ENCODE peak calls at places on chromosome 6, in six cellular contexts. V, K, X, D, A and L are unnamed samples.

GRCh38 chr6:148455674-148456559 is 113.3 kb downstream of the SASH1 start:
- DNase-seq in X (no peak), V (no peak), D (no peak), K (no peak), A (no peak), L (no peak)

GRCh38 chr6:16553531-16553930 is 207.7 kb downstream of the ATXN1 start:
- DNase-seq in X (no peak), D (no peak), A (no peak), K (no peak), V (no peak), L (no peak)

GRCh38 chr6:158041370-158041769 is 59.7 kb downstream of the SYNJ2 start:
- DNase-seq in A (no peak), V (peak), K (no peak), X (no peak), D (no peak), L (peak)

GRCh38 chr6:125251516-125252229 is 50.1 kb downstream of the HDDC2 start:
- DNase-seq in D (no peak), X (no peak), K (no peak), V (no peak), A (no peak), L (no peak)

GRCh38 chr6:138588805-138589434 is 89.6 kb upstream of the NHSL1 start:
- DNase-seq in D (peak), V (peak), A (peak), X (no peak), K (no peak), L (no peak)

GRCh38 chr6:8556370-8557018 is 121.1 kb upstream of the SLC35B3 start:
- DNase-seq in A (no peak), X (no peak), D (no peak), K (no peak), V (no peak), L (no peak)

GRCh38 chr6:169019727-169020491 is 233.7 kb downstream of the THBS2 start:
- DNase-seq in V (no peak), A (peak), K (no peak), D (no peak), X (no peak), L (no peak)

GRCh38 chr6:107644513-107644912 is 154.6 kb downstream of the SOBP start:
- DNase-seq in K (no peak), D (no peak), A (no peak), X (no peak), V (no peak), L (no peak)

GRCh38 chr6:101683884-101684283 is 290.4 kb downstream of the GRIK2 start:
- DNase-seq in K (no peak), V (no peak), A (no peak), X (no peak), D (no peak), L (no peak)

GRCh38 chr6:38725414-38726183 is 10.5 kb downstream of the DNAH8 start:
- DNase-seq in A (no peak), D (no peak), V (no peak), K (no peak), X (no peak), L (no peak)

GRCh38 chr6:33822575-33823395 is 19.0 kb upstream of the MLN start:
- DNase-seq in K (no peak), A (peak), V (no peak), D (no peak), X (no peak), L (no peak)

GRCh38 chr6:31038559-31038958 is 28.3 kb downstream of the MUC22 start:
- DNase-seq in D (no peak), A (no peak), X (no peak), K (no peak), V (no peak), L (no peak)

GRCh38 chr6:146027586-146028249 is 1.1 kb upstream of the GRM1 start:
- DNase-seq in A (no peak), D (no peak), V (no peak), K (no peak), X (no peak), L (no peak)

GRCh38 chr6:89411269-89412070 is 603 bp downstream of the RRAGD start:
- DNase-seq in A (no peak), X (peak), D (no peak), V (peak), K (peak), L (peak)

GRCh38 chr6:16004934-16005673 is 123.8 kb upstream of the MYLIP start:
- DNase-seq in A (no peak), X (no peak), V (no peak), D (no peak), K (no peak), L (no peak)

GRCh38 chr6:155196891-155197290 is 66.9 kb upstream of the CLDN20 start:
- DNase-seq in X (no peak), K (no peak), D (no peak), V (no peak), A (no peak), L (no peak)

GRCh38 chr6:140276719-140277118 is 902.3 kb upstream of the CITED2 start:
- DNase-seq in D (no peak), X (no peak), V (no peak), A (no peak), K (no peak), L (no peak)

GRCh38 chr6:31541059-31541657 is 645 bp downstream of the DDX39B start:
- DNase-seq in A (peak), V (no peak), D (peak), K (no peak), X (no peak), L (peak)

GRCh38 chr6:164035912-164036485 is 621.5 kb downstream of the QKI start:
- DNase-seq in K (no peak), D (no peak), A (no peak), V (no peak), X (no peak), L (no peak)

GRCh38 chr6:108200631-108201030 is 34.8 kb downstream of the NR2E1 start:
- DNase-seq in X (no peak), K (no peak), A (peak), V (no peak), D (no peak), L (no peak)

GRCh38 chr6:150409576-150410066 is 40.8 kb downstream of the IYD start:
- DNase-seq in A (peak), K (peak), X (peak), V (no peak), D (peak), L (no peak)

GRCh38 chr6:22848121-22848520 is 278.8 kb downstream of the HDGFL1 start:
- DNase-seq in A (no peak), X (no peak), K (no peak), V (no peak), D (no peak), L (no peak)

GRCh38 chr6:116217069-116217468 is 36.8 kb downstream of the TSPYL4 start:
- DNase-seq in D (no peak), A (peak), V (no peak), X (no peak), K (no peak), L (no peak)

GRCh38 chr6:112180095-112180820 is 74.1 kb downstream of the LAMA4 start:
- DNase-seq in D (no peak), A (peak), K (no peak), X (no peak), V (no peak), L (no peak)

GRCh38 chr6:148595550-148595949 is 151.3 kb upstream of the UST start:
- DNase-seq in K (no peak), D (no peak), X (no peak), V (no peak), A (no peak), L (no peak)

GRCh38 chr6:16236648-16237199 is 1.7 kb upstream of the GMPR start:
- DNase-seq in A (peak), D (peak), X (peak), K (no peak), V (no peak), L (no peak)

GRCh38 chr6:109947001-109947400 is 31.1 kb upstream of the GPR6 start:
- DNase-seq in V (no peak), K (no peak), D (no peak), X (no peak), A (no peak), L (no peak)

GRCh38 chr6:75207211-75207984 is 1.5 kb upstream of the COL12A1 start:
- DNase-seq in X (peak), A (no peak), V (peak), K (no peak), D (peak), L (no peak)

GRCh38 chr6:167894965-167895364 is 68.3 kb downstream of the AFDN start:
- DNase-seq in A (no peak), K (no peak), X (no peak), V (no peak), D (no peak), L (no peak)

GRCh38 chr6:55704421-55704820 is 125.4 kb upstream of the HMGCLL1 start:
- DNase-seq in X (no peak), D (no peak), A (no peak), V (no peak), K (no peak), L (no peak)

GRCh38 chr6:166608819-166609218 is 18.2 kb downstream of the RPS6KA2 start:
- DNase-seq in D (no peak), K (no peak), V (no peak), A (no peak), X (no peak), L (no peak)

GRCh38 chr6:17493286-17493685 is 99.9 kb downstream of the CAP2 start:
- DNase-seq in D (no peak), A (no peak), X (no peak), V (no peak), K (no peak), L (no peak)

GRCh38 chr6:81613606-81614005 is 138.9 kb downstream of the TENT5A start:
- DNase-seq in V (no peak), X (no peak), A (no peak), D (no peak), K (no peak), L (no peak)

GRCh38 chr6:143575440-143575839 is 63.9 kb upstream of the FUCA2 start:
- DNase-seq in X (no peak), A (peak), K (no peak), V (peak), D (peak), L (peak)

GRCh38 chr6:6790891-6791290 is 202.4 kb downstream of the LY86 start:
- DNase-seq in V (no peak), K (no peak), A (peak), D (no peak), X (no peak), L (no peak)

GRCh38 chr6:167934426-167934864 is 63.0 kb upstream of the KIF25 start:
- DNase-seq in K (no peak), D (no peak), V (no peak), A (no peak), X (no peak), L (no peak)

GRCh38 chr6:52724406-52725121 is 38.7 kb downstream of the GSTA2 start:
- DNase-seq in V (peak), D (peak), K (peak), A (peak), X (peak), L (peak)

GRCh38 chr6:104182811-104183210 is 676.9 kb downstream of the HACE1 start:
- DNase-seq in K (no peak), D (no peak), V (no peak), A (no peak), X (no peak), L (no peak)

GRCh38 chr6:105135907-105136432 is 43.8 kb downstream of the POPDC3 start:
- DNase-seq in D (no peak), V (no peak), K (no peak), X (no peak), A (no peak), L (no peak)

GRCh38 chr6:44250718-44251123 is 3.8 kb downstream of the HSP90AB1 start:
- DNase-seq in V (no peak), X (no peak), A (no peak), K (no peak), D (no peak), L (no peak)
- H3K27ac ChIP-seq in V (no peak), X (no peak), A (no peak), K (no peak), D (no peak), L (peak)

GRCh38 chr6:10837692-10837996 is 695 bp downstream of the MAK start:
- DNase-seq in X (no peak), K (no peak), A (no peak), D (no peak), V (no peak), L (no peak)
- H3K27ac ChIP-seq in X (peak), K (no peak), A (no peak), D (peak), V (peak), L (no peak)

DNA sequence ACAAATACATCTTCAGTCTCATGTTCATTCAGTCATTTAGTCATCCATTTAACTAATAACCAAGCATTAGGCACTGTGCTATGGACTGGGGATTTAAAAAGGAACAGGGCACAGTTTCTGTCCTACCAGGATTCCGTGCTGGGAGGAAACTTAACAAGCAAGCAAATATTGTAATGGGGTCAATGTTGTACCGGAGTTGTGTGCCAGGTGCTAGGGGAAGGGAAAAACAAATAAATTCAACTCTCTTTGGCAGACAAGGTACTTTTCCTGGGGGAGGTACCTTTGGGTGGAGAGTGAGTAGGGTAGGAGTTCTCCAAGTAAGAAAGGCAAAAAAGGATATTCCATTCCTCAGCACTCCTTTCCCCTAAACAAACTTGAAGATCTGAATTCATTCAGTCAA is 90.3 kb downstream of the OLIG3 start:
- DNase-seq in D (no peak), K (no peak), X (no peak), A (no peak), V (no peak), L (no peak)
- H3K27ac ChIP-seq in D (no peak), K (no peak), X (no peak), A (no peak), V (no peak), L (no peak)

DNA sequence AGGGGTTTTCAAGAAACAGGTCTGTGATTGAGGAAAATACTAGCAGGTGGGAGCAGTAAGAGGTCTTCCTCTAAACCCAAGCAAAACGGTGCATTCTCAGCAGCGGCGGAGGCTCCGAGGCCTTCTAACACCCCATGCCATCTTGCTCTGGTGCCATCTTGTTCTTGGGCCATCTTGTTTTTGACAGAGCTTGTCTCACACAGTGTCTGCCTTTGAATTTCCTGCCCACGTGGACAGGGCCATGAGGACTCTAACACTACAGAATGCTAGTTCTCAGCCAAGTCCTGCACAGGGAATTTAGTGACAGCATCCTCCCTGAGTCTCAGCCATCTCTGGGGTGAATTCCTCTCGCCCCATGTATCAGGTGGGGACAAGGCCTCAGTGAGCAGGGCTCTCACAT is 76.4 kb downstream of the PSMG4 start:
- DNase-seq in A (no peak), D (no peak), K (no peak), X (no peak), V (no peak), L (no peak)
- H3K27ac ChIP-seq in A (no peak), D (peak), K (no peak), X (no peak), V (no peak), L (peak)

DNA sequence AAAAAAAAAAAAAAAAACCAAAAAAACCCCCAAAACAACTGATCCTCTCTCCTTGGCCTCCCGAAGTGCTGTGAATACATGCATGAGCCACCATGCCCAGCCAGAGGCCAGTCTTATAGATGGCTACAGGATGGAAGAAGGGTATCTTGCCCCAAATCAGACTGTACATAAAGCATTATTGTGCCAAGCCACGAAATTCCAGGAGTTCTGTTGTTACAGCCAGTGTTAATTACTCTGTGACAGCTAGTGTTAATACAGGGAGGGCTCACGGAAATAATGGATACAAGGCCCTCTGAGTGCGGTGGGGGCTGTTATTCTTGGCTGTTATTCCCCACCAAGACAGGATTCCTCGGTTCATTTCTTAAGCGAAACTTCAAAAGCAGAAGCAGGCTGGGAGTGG is 1.4 kb upstream of the CLPSL2 start:
- DNase-seq in D (no peak), X (no peak), V (no peak), A (no peak), K (no peak), L (no peak)
- H3K27ac ChIP-seq in D (no peak), X (no peak), V (no peak), A (no peak), K (no peak), L (no peak)

GRCh38 chr6:46953921-46954320 is 32.2 kb upstream of the ADGRF5 start:
- DNase-seq in D (no peak), K (no peak), V (no peak), X (no peak), A (no peak), L (no peak)

GRCh38 chr6:46949662-46950280 is 28.0 kb upstream of the ADGRF5 start:
- DNase-seq in X (no peak), V (peak), K (peak), A (peak), D (peak), L (peak)

GRCh38 chr6:46947497-46947896 is 25.8 kb upstream of the ADGRF5 start:
- DNase-seq in X (no peak), V (no peak), A (no peak), D (no peak), K (no peak), L (no peak)

DNA sequence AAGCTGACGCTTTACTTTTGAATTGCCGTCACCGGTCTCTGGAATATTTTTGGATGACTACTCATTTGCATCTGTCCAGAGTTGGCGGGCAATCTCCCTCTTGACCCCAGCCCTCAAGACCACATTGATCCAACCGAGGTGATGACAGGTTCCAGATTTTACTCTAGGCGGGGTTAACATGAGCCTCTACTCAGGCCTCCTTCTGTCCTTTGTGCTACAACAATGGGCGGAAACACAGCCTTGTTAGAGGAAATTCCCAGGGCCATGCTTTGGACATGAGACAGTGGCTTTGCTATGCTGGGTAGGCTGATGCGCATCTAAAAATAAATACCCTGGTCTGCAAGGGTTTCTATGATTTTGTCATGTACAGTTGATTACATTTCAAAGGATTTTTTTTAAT is 27.0 kb upstream of the ADGRF5 start:
- DNase-seq in K (no peak), A (no peak), V (no peak), D (no peak), X (no peak), L (no peak)
- H3K27ac ChIP-seq in K (peak), A (no peak), V (peak), D (no peak), X (peak), L (peak)

DNA sequence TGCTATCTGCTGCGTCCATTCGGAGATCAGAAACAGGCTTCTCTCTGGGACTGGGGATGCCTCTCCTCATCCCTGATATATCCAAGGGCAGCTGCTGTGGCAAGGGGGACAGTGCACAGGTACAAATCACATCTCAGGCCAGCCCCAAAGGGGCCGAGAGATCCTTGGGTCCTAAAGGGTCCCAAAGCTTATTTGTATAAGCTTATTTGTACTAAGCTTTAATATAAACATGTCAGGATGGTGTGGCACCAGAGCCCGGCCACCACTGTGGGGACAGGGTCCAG is 45.3 kb downstream of the FGD2 start:
- DNase-seq in A (no peak), D (no peak), X (no peak), V (no peak), K (no peak), L (no peak)
- H3K27ac ChIP-seq in A (peak), D (no peak), X (peak), V (peak), K (peak), L (peak)